ENCODE peak calls at places on chromosomes 4 and X, in eight cellular contexts. M is GM12892; H is NCI-H1105 treated with DMSO at 0.1 percent for 48 hours; V is activated CD4-positive, alpha-beta memory T cell treated with anti-CD3 and anti-CD28 coated beads, Interleukin-2, amount 10 ng/mL, durations not matched to agents 7 days and 5 days; D is astrocyte of the spinal cord; A is stimulated activated CD4-positive, alpha-beta T cell treated with anti-CD3 and anti-CD28 coated beads, Interleukin-12 subunit alpha, Interleukin-12 subunit beta, amount 100 ng/mL, for 4 hours; S is stimulated activated CD8-positive, alpha-beta memory T cell treated with anti-CD3 and anti-CD28 coated beads, Interleukin-7, amount 100 ng/mL, for 48 hours; T is colonic mucosa. F is an unnamed sample.

GRCh38 chrX:74465424-74465823 is 44.1 kb downstream of the SLC16A2 start:
- DNase-seq in M (no peak), H (no peak), V (no peak), D (no peak), A (no peak), S (no peak), T (no peak), F (no peak)

GRCh38 chrX:118115948-118116307 is 682 bp downstream of the KLHL13 start:
- DNase-seq in M (no peak), H (no peak), V (no peak), D (no peak), A (no peak), S (no peak), T (no peak), F (no peak)

GRCh38 chr4:23368081-23368697 is 521.7 kb downstream of the PPARGC1A start:
- DNase-seq in M (no peak), H (peak; percentile 3), V (no peak), D (no peak), A (no peak), S (no peak), T (peak; percentile 50), F (no peak)

GRCh38 chrX:113400193-113400704 is 559.6 kb upstream of the AMOT start:
- DNase-seq in M (no peak), H (no peak), V (no peak), D (peak; percentile 4), A (no peak), S (no peak), T (no peak), F (no peak)

GRCh38 chr4:150173420-150173819 is 95.2 kb downstream of the DCLK2 start:
- DNase-seq in M (no peak), H (no peak), V (no peak), D (peak; percentile 47), A (no peak), S (no peak), T (no peak), F (no peak)

GRCh38 chrX:8462488-8462887 is 2.1 kb upstream of the VCX3B start:
- DNase-seq in M (no peak), H (no peak), V (no peak), D (no peak), A (no peak), S (no peak), T (no peak), F (no peak)

GRCh38 chrX:71224969-71225368 is 1.9 kb downstream of the GJB1 start:
- DNase-seq in M (no peak), H (no peak), V (no peak), D (no peak), A (no peak), S (no peak), T (no peak), F (no peak)

GRCh38 chr4:7206856-7207567 is 14.7 kb downstream of the SORCS2 start:
- DNase-seq in M (no peak), H (no peak), V (no peak), D (peak; percentile 93), A (no peak), S (no peak), T (peak; percentile 36), F (no peak)

GRCh38 chr4:91448668-91449330 is 855.0 kb upstream of the GRID2 start:
- DNase-seq in M (no peak), H (no peak), V (no peak), D (peak; percentile 78), A (no peak), S (no peak), T (no peak), F (no peak)

GRCh38 chr4:37825943-37826281 is 574 bp upstream of the PGM2 start:
- DNase-seq in M (no peak), H (no peak), V (no peak), D (no peak), A (peak; percentile 2), S (no peak), T (peak; percentile 41), F (no peak)

GRCh38 chr4:33060873-33061542 is 2340.8 kb downstream of the PCDH7 start:
- DNase-seq in M (no peak), H (peak; percentile 26), V (no peak), D (peak; percentile 61), A (no peak), S (no peak), T (peak; percentile 34), F (peak; percentile 67)

GRCh38 chrX:1212532-1212931 is at the start of gene CRLF2:
- DNase-seq in M (no peak), H (no peak), V (peak; percentile 60), D (no peak), A (no peak), S (peak; percentile 21), T (no peak), F (no peak)

F was measured in T47D.